ENCODE peak calls at places on chromosomes 11 and 22, in five cellular contexts. W, R, L, E and D are unnamed samples.

GRCh38 chr11:69526453-69526810 is 45.0 kb downstream of the LINC01488 start:
- DNase-seq in W (no peak), R (no peak), L (no peak), E (no peak), D (no peak)

GRCh38 chr11:818396-819128 is at the start of gene PNPLA2:
- DNase-seq in W (no peak), R (no peak), L (peak), E (no peak), D (no peak)

GRCh38 chr11:91173701-91174100 is 950.9 kb upstream of the CHORDC1 start:
- DNase-seq in W (no peak), R (no peak), L (no peak), E (no peak), D (no peak)

GRCh38 chr11:66891849-66892660 is 35.2 kb downstream of the LRFN4 start:
- DNase-seq in W (no peak), R (no peak), L (no peak), E (no peak), D (no peak)

GRCh38 chr11:44030276-44030932 is 17.4 kb upstream of the ACCSL start:
- DNase-seq in W (no peak), R (peak), L (no peak), E (peak), D (no peak)

GRCh38 chr22:37526376-37526775 is 7.2 kb upstream of the CARD10 start:
- DNase-seq in W (no peak), R (no peak), L (no peak), E (no peak), D (no peak)

GRCh38 chr11:110921742-110922200 is 209.5 kb upstream of the ARHGAP20 start:
- DNase-seq in W (no peak), R (no peak), L (no peak), E (no peak), D (no peak)

GRCh38 chr11:66181632-66182345 is 86.7 kb upstream of the RAB1B start:
- DNase-seq in W (no peak), R (no peak), L (no peak), E (no peak), D (no peak)

GRCh38 chr22:25199726-25200520 is at the start of gene CRYBB3:
- DNase-seq in W (no peak), R (no peak), L (no peak), E (no peak), D (no peak)

GRCh38 chr11:79439893-79440450 is 858 bp downstream of the TENM4 start:
- DNase-seq in W (no peak), R (peak), L (peak), E (peak), D (peak)

GRCh38 chr11:112540261-112540660 is 279.6 kb upstream of the PLET1 start:
- DNase-seq in W (no peak), R (no peak), L (no peak), E (no peak), D (no peak)

GRCh38 chr11:35932641-35933571 is 11.0 kb upstream of the LDLRAD3 start:
- DNase-seq in W (no peak), R (no peak), L (no peak), E (no peak), D (no peak)

GRCh38 chr11:120220747-120221037 is 9.9 kb downstream of the OAF start:
- DNase-seq in W (no peak), R (no peak), L (no peak), E (no peak), D (no peak)

GRCh38 chr11:32312865-32313403 is 122.4 kb downstream of the WT1 start:
- DNase-seq in W (no peak), R (no peak), L (no peak), E (peak), D (no peak)

GRCh38 chr22:49014227-49015201 is 813.2 kb downstream of the BRD1 start:
- DNase-seq in W (no peak), R (no peak), L (no peak), E (no peak), D (no peak)

GRCh38 chr11:6647282-6647679 is 8.3 kb downstream of the DCHS1 start:
- DNase-seq in W (no peak), R (no peak), L (peak), E (no peak), D (no peak)

GRCh38 chr11:106329273-106330018 is 252.0 kb downstream of the AASDHPPT start:
- DNase-seq in W (no peak), R (no peak), L (no peak), E (no peak), D (no peak)

GRCh38 chr11:119479685-119480275 is 56.8 kb upstream of the THY1 start:
- DNase-seq in W (no peak), R (no peak), L (no peak), E (peak), D (no peak)

GRCh38 chr11:121446752-121447156 is 5.4 kb upstream of the SORL1 start:
- DNase-seq in W (no peak), R (no peak), L (no peak), E (peak), D (no peak)

GRCh38 chr11:70572974-70573260 is 174.6 kb downstream of the CTTN start:
- DNase-seq in W (no peak), R (no peak), L (no peak), E (no peak), D (peak)

GRCh38 chr11:31779268-31779879 is 31.7 kb downstream of the PAX6 start:
- DNase-seq in W (no peak), R (no peak), L (no peak), E (no peak), D (no peak)

GRCh38 chr11:108965602-108966001 is 300.7 kb downstream of the DDX10 start:
- DNase-seq in W (no peak), R (no peak), L (no peak), E (no peak), D (no peak)

GRCh38 chr11:74577624-74578396 is 14.6 kb upstream of the POLD3 start:
- DNase-seq in W (no peak), R (no peak), L (no peak), E (peak), D (no peak)

GRCh38 chr22:49368976-49369725 is 458.5 kb downstream of the BRD1 start:
- DNase-seq in W (no peak), R (no peak), L (peak), E (no peak), D (peak)

GRCh38 chr22:38032681-38033521 is 24.3 kb upstream of the PICK1 start:
- DNase-seq in W (no peak), R (no peak), L (no peak), E (no peak), D (no peak)

GRCh38 chr11:3109921-3110706 is 52.9 kb upstream of the CARS1 start:
- DNase-seq in W (no peak), R (no peak), L (peak), E (peak), D (peak)

GRCh38 chr11:84292955-84293354 is 1006.8 kb upstream of the CCDC90B start:
- DNase-seq in W (no peak), R (no peak), L (no peak), E (no peak), D (no peak)